ENCODE peak calls at places on chromosomes 12 and 14, in eight cellular contexts. I, K, R, E, J, N, B and L are unnamed samples.

GRCh38 chr14:91269076-91269991 is 24.8 kb upstream of the GPR68 start:
- DNase-seq in I (no peak), R (no peak), B (no peak), E (no peak), J (peak), N (no peak), K (peak), L (no peak)

GRCh38 chr12:54564768-54565167 is 15.4 kb downstream of the PDE1B start:
- DNase-seq in R (no peak), E (no peak), J (no peak), B (no peak), K (no peak), I (no peak), N (no peak), L (no peak)

GRCh38 chr12:32983968-32984367 is 87.4 kb upstream of the PKP2 start:
- DNase-seq in E (no peak), K (no peak), N (no peak), R (no peak), J (no peak), I (no peak), B (no peak), L (no peak)

GRCh38 chr12:7143564-7143963 is 13.4 kb downstream of the CLSTN3 start:
- DNase-seq in J (no peak), E (no peak), K (no peak), N (no peak), B (peak), R (no peak), I (no peak), L (no peak)

GRCh38 chr12:130041983-130042812 is 120.1 kb upstream of the FZD10 start:
- DNase-seq in K (no peak), I (peak), J (peak), R (no peak), E (no peak), N (peak), B (no peak), L (peak)

GRCh38 chr14:33317675-33318074 is 379.0 kb downstream of the NPAS3 start:
- DNase-seq in N (no peak), K (no peak), R (no peak), J (no peak), E (no peak), B (no peak), I (no peak), L (no peak)

GRCh38 chr14:47826809-47827208 is 151.4 kb upstream of the MDGA2 start:
- DNase-seq in J (no peak), N (no peak), I (no peak), E (no peak), B (no peak), K (no peak), R (no peak), L (no peak)

GRCh38 chr14:102469261-102469660 is 40.3 kb downstream of the ANKRD9 start:
- DNase-seq in K (no peak), E (no peak), N (no peak), R (no peak), B (no peak), J (no peak), I (no peak), L (no peak)

DNA sequence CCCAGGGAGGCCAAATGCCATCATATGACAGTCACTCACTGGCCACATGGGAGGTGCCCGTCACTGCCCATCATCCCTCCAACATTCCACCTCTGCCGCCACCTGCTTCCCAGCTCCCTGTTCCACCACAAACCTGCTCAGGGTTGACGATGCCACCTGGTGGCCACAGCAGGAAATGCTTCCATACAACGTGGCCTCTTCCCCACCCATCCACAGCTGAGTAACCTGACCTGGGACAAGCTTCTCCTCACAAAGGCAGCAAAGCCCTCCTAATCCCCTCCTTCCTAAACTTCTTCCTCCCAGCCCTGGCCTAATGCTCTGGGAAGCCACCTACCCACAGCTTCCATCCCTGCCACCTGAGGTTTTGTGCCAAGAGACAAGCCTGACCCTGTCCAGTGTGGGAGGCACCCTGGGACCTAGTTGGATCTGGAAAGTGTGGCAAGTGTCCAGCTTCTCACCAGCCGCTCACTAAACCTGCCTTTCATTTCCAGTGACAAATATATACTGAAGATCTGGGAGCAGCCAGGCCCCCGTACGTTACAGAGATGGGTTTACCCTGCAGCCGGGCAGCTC is 4.3 kb downstream of the DEGS2 start:
- DNase-seq in I (no peak), J (no peak), E (no peak), B (no peak), N (peak), K (no peak), R (no peak), L (peak)
- H3K27ac ChIP-seq in I (no peak), J (no peak), E (no peak), B (no peak), N (no peak), K (peak), R (no peak), L (peak)

GRCh38 chr14:53957739-53958138 is 1.1 kb upstream of the BMP4 start:
- DNase-seq in E (no peak), R (no peak), B (no peak), I (no peak), K (no peak), N (no peak), J (no peak), L (no peak)
- H3K27ac ChIP-seq in E (no peak), R (no peak), B (peak), I (no peak), K (no peak), N (peak), J (no peak), L (no peak)

GRCh38 chr14:60188115-60188514 is 22.9 kb upstream of the DHRS7 start:
- DNase-seq in J (no peak), N (no peak), B (no peak), E (no peak), R (no peak), I (no peak), K (no peak), L (no peak)

GRCh38 chr14:60179296-60179924 is 14.2 kb upstream of the DHRS7 start:
- DNase-seq in B (no peak), N (no peak), J (peak), R (no peak), E (peak), I (no peak), K (no peak), L (peak)

GRCh38 chr14:60184597-60185555 is 19.7 kb upstream of the DHRS7 start:
- DNase-seq in N (no peak), K (no peak), J (no peak), B (no peak), R (no peak), I (no peak), E (no peak), L (no peak)

GRCh38 chr14:60183138-60183537 is 17.9 kb upstream of the DHRS7 start:
- DNase-seq in I (no peak), E (no peak), R (no peak), J (no peak), K (no peak), B (no peak), N (no peak), L (no peak)

GRCh38 chr14:60183724-60184596 is 18.8 kb upstream of the DHRS7 start:
- DNase-seq in N (no peak), R (no peak), J (no peak), K (peak), I (peak), E (peak), B (no peak), L (no peak)
- H3K27ac ChIP-seq in N (peak), R (peak), J (peak), K (peak), I (no peak), E (no peak), B (no peak), L (no peak)

GRCh38 chr12:9730591-9730990 is 2.3 kb downstream of the CLECL1 start:
- DNase-seq in B (no peak), N (no peak), K (no peak), I (no peak), R (no peak), E (no peak), J (no peak), L (no peak)

GRCh38 chr12:9731797-9732196 is 1.1 kb downstream of the CLECL1 start:
- DNase-seq in N (no peak), I (no peak), E (no peak), K (no peak), J (no peak), B (no peak), R (no peak), L (no peak)

GRCh38 chr12:9731393-9731792 is 1.5 kb downstream of the CLECL1 start:
- DNase-seq in E (no peak), J (no peak), I (no peak), K (no peak), R (no peak), B (no peak), N (no peak), L (no peak)

GRCh38 chr12:9729082-9729481 is 3.8 kb downstream of the CLECL1 start:
- DNase-seq in E (no peak), B (no peak), N (no peak), J (no peak), K (no peak), R (no peak), I (no peak), L (no peak)

GRCh38 chr12:9730011-9730410 is 2.9 kb downstream of the CLECL1 start:
- DNase-seq in E (no peak), N (no peak), K (no peak), I (no peak), R (no peak), J (no peak), B (no peak), L (no peak)
- H3K27ac ChIP-seq in E (no peak), N (no peak), K (no peak), I (no peak), R (peak), J (no peak), B (no peak), L (no peak)

DNA sequence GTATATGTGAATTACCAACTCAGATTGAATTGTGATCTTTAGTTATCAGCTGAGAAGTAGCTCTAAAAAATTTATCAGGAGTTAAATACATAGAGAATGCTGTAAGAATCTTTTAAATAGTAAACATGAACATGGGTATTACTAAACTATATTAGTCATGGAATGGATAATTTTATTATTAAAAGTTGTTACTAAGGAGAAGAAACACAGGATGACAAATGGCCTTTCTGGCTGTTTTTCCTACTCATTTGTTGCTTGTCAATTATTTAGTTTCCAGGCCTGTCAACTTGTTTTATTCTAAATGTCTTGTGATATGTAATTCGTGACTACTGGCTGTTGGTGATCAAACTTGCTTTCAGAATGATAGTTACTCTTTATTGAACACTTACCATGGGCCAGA is 58.7 kb downstream of the KTN1 start:
- DNase-seq in E (no peak), N (no peak), B (no peak), I (no peak), J (no peak), R (no peak), K (no peak), L (no peak)
- H3K27ac ChIP-seq in E (no peak), N (no peak), B (no peak), I (no peak), J (no peak), R (no peak), K (no peak), L (no peak)

GRCh38 chr12:103807561-103808238 is 33.3 kb downstream of the NT5DC3 start:
- DNase-seq in R (no peak), J (no peak), I (no peak), N (no peak), B (no peak), E (no peak), K (no peak), L (no peak)

GRCh38 chr12:103806807-103807206 is 34.2 kb downstream of the NT5DC3 start:
- DNase-seq in N (no peak), R (no peak), I (no peak), B (no peak), J (no peak), E (no peak), K (no peak), L (no peak)

GRCh38 chr12:103810108-103810507 is 30.9 kb downstream of the NT5DC3 start:
- DNase-seq in B (no peak), N (no peak), J (no peak), K (no peak), R (no peak), I (no peak), E (no peak), L (no peak)

GRCh38 chr12:103809154-103809553 is 31.9 kb downstream of the NT5DC3 start:
- DNase-seq in N (no peak), K (no peak), R (no peak), J (no peak), E (no peak), B (no peak), I (peak), L (no peak)

DNA sequence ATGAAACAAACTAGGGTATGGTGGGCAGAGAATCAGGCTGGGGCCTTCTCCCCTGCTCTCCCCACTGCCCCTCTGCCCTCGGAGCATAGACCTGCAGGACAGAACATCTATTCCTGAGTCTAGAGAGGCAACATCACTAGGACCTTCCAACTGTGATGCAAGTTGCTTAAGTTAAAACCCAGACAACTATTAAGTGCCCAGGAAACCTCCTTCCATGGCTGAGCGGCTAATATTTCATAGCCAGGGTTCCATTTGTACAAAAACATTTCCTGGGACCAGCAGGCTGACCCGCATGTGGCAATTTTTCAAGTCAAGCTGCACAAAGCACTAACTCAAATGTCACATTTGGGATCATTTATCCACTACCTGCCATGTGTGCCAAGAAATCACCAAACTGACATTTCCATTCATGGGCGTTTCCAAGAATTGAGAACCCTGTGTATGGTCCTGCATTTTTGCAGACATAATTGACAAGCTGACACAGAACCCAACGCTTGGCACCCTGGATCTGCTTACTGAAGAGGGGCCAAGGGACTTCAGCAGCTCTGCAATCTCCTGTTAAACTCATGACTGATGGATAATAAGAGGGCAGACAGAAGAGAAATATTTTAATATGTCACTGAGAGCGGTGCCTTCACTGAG is 32.7 kb downstream of the NT5DC3 start:
- DNase-seq in E (no peak), R (no peak), I (no peak), J (no peak), N (no peak), B (no peak), K (no peak), L (no peak)
- H3K27ac ChIP-seq in E (no peak), R (no peak), I (no peak), J (peak), N (no peak), B (peak), K (peak), L (no peak)

GRCh38 chr12:22544038-22544979 is at the start of gene C2CD5:
- DNase-seq in J (peak), K (peak), B (peak), I (peak), R (peak), N (peak), E (peak), L (peak)
- H3K27ac ChIP-seq in J (peak), K (peak), B (peak), I (peak), R (peak), N (peak), E (peak), L (peak)

DNA sequence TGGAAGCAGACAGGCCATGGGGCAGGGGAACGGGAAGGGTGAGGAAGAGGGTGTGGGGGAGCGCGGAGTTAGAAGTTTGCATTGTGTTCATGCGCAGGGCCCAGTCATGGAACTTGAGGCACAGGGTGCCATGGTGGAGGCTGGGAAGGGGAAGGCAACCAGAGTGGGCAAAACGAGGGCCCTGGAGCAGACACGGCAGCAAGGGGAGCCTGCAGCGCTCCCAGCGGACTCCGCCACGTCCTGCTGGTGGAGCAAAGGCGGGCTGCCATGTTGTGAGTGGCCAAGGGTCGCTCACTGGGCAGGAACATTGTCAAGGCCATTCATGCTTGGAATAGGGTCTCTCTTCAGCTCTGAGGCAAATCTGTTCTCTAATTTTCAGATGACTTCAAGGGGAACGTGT is 20.5 kb downstream of the DEGS2 start:
- DNase-seq in K (no peak), R (no peak), J (no peak), E (no peak), N (no peak), B (no peak), I (no peak), L (no peak)
- H3K27ac ChIP-seq in K (no peak), R (no peak), J (no peak), E (no peak), N (no peak), B (no peak), I (no peak), L (no peak)

GRCh38 chr14:43790681-43791080 is 716.4 kb downstream of the FSCB start:
- DNase-seq in J (no peak), N (no peak), B (no peak), I (no peak), R (no peak), E (no peak), K (no peak), L (no peak)
- H3K27ac ChIP-seq in J (no peak), N (no peak), B (no peak), I (no peak), R (no peak), E (no peak), K (no peak), L (no peak)